ENCODE peak calls at places on chromosomes 16 and 17, in eight cellular contexts. D is stimulated activated CD8-positive, alpha-beta memory T cell treated with anti-CD3 and anti-CD28 coated beads, Interleukin-7, amount 100 ng/mL, for 1 hour; Q is NCI-H2081 treated with DMSO at 0.1 percent for 48 hours; Y is NCI-H748 treated with DMSO at 0.1 percent for 48 hours; B is T-helper 2 cell; U is A549; T is stimulated activated CD4-positive, alpha-beta T cell treated with anti-CD3 and anti-CD28 coated beads, TNF-alpha, amount 100 ng/mL, for 1 hour; I is MM.1S. Z is an unnamed sample.

GRCh38 chr16:58462499-58462996 is 37.4 kb upstream of the NDRG4 start:
- DNase-seq in D (no peak), Q (no peak), Y (no peak), B (no peak), U (no peak), T (no peak), I (no peak), Z (no peak)

GRCh38 chr17:66347661-66348604 is 45.5 kb downstream of the PRKCA start:
- DNase-seq in D (no peak), Q (peak; percentile 70), Y (no peak), B (no peak), U (no peak), T (no peak), I (no peak), Z (no peak)

GRCh38 chr17:8151641-8152111 is 528 bp downstream of the PER1 start:
- DNase-seq in D (no peak), Q (no peak), Y (no peak), B (no peak), U (no peak), T (no peak), I (no peak), Z (peak; percentile 94)

GRCh38 chr17:43579570-43580140 is 33.5 kb upstream of the ETV4 start:
- DNase-seq in D (no peak), Q (no peak), Y (no peak), B (no peak), U (peak; percentile 43), T (no peak), I (no peak), Z (no peak)

GRCh38 chr17:81999975-82000802 is 22.5 kb downstream of the CENPX start:
- DNase-seq in D (no peak), Q (no peak), Y (no peak), B (no peak), U (no peak), T (no peak), I (no peak), Z (no peak)

GRCh38 chr16:50591800-50592771 is 43.9 kb downstream of the NKD1 start:
- DNase-seq in D (no peak), Q (no peak), Y (peak; percentile 10), B (no peak), U (no peak), T (no peak), I (no peak), Z (peak; percentile 94)

GRCh38 chr16:9797306-9797705 is 384.9 kb downstream of the GRIN2A start:
- DNase-seq in D (no peak), Q (no peak), Y (no peak), B (no peak), U (no peak), T (no peak), I (no peak), Z (peak; percentile 74)

GRCh38 chr17:21542070-21542469 is 150.3 kb upstream of the KCNJ18 start:
- DNase-seq in D (no peak), Q (no peak), Y (no peak), B (no peak), U (no peak), T (no peak), I (no peak), Z (no peak)

GRCh38 chr16:58187657-58188430 is 10.1 kb downstream of the CSNK2A2 start:
- DNase-seq in D (no peak), Q (no peak), Y (no peak), B (no peak), U (no peak), T (no peak), I (no peak), Z (no peak)

GRCh38 chr16:89051521-89052166 is 42.0 kb upstream of the ACSF3 start:
- DNase-seq in D (no peak), Q (no peak), Y (no peak), B (no peak), U (no peak), T (no peak), I (no peak), Z (peak; percentile 63)

GRCh38 chr16:53530046-53530445 is 27.0 kb upstream of the AKTIP start:
- DNase-seq in D (no peak), Q (no peak), Y (no peak), B (no peak), U (no peak), T (no peak), I (no peak), Z (no peak)

GRCh38 chr17:27407916-27408846 is 48.1 kb upstream of the KSR1 start:
- DNase-seq in D (no peak), Q (no peak), Y (no peak), B (no peak), U (peak; percentile 33), T (no peak), I (no peak), Z (no peak)

GRCh38 chr16:24005577-24005976 is 169.8 kb downstream of the PRKCB start:
- DNase-seq in D (no peak), Q (no peak), Y (no peak), B (no peak), U (no peak), T (no peak), I (no peak), Z (no peak)

GRCh38 chr16:65481956-65482355 is 360.1 kb upstream of the CDH11 start:
- DNase-seq in D (no peak), Q (no peak), Y (no peak), B (no peak), U (no peak), T (no peak), I (no peak), Z (no peak)

GRCh38 chr16:56547949-56548567 is 16.8 kb upstream of the MT4 start:
- DNase-seq in D (no peak), Q (no peak), Y (no peak), B (no peak), U (no peak), T (no peak), I (no peak), Z (no peak)

GRCh38 chr16:4744758-4745569 is 10.6 kb downstream of the DNAAF8 start:
- DNase-seq in D (no peak), Q (no peak), Y (no peak), B (no peak), U (no peak), T (no peak), I (no peak), Z (no peak)

GRCh38 chr17:14747576-14747940 is 446.7 kb downstream of the HS3ST3B1 start:
- DNase-seq in D (no peak), Q (no peak), Y (no peak), B (no peak), U (no peak), T (no peak), I (no peak), Z (no peak)

GRCh38 chr17:79914813-79915740 is 75.8 kb upstream of the CBX4 start:
- DNase-seq in D (no peak), Q (no peak), Y (no peak), B (no peak), U (no peak), T (no peak), I (no peak), Z (peak; percentile 64)

GRCh38 chr17:19631905-19632304 is 16.6 kb upstream of the ALDH3A2 start:
- DNase-seq in D (no peak), Q (no peak), Y (no peak), B (no peak), U (no peak), T (no peak), I (no peak), Z (no peak)

GRCh38 chr17:64128787-64129514 is 993 bp downstream of the ERN1 start:
- DNase-seq in D (no peak), Q (no peak), Y (no peak), B (peak; percentile 8), U (peak; percentile 69), T (no peak), I (no peak), Z (no peak)

GRCh38 chr16:69476920-69477418 is 52.5 kb downstream of the CYB5B start:
- DNase-seq in D (no peak), Q (no peak), Y (no peak), B (no peak), U (peak; percentile 64), T (no peak), I (no peak), Z (no peak)

GRCh38 chr17:49110504-49110903 is 22.1 kb upstream of the B4GALNT2 start:
- DNase-seq in D (no peak), Q (no peak), Y (no peak), B (no peak), U (no peak), T (no peak), I (no peak), Z (no peak)

GRCh38 chr16:59719121-59719520 is 985.0 kb upstream of the GOT2 start:
- DNase-seq in D (no peak), Q (no peak), Y (no peak), B (no peak), U (no peak), T (no peak), I (no peak), Z (no peak)

GRCh38 chr17:78172284-78173024 is 4.1 kb downstream of the SYNGR2 start:
- DNase-seq in D (no peak), Q (no peak), Y (no peak), B (no peak), U (no peak), T (no peak), I (peak; percentile 53), Z (no peak)

GRCh38 chr17:79931517-79932309 is 92.5 kb upstream of the CBX4 start:
- DNase-seq in D (no peak), Q (no peak), Y (no peak), B (no peak), U (no peak), T (no peak), I (no peak), Z (no peak)

GRCh38 chr16:6132121-6132520 is 1034.5 kb upstream of the EEF2KMT start:
- DNase-seq in D (no peak), Q (no peak), Y (peak; percentile 45), B (no peak), U (no peak), T (no peak), I (no peak), Z (no peak)